ENCODE peak calls at places on chromosome 4, in four cellular contexts. Q is MM.1S, G is K562, X is sigmoid colon. E is an unnamed sample.

GRCh38 chr4:8560265-8561047 is 19.7 kb upstream of the GPR78 start:
- DNase-seq in G (no peak), Q (no peak), X (no peak), E (no peak)

GRCh38 chr4:149584703-149585102 is 230.9 kb downstream of the IQCM start:
- DNase-seq in X (no peak), Q (no peak), G (no peak), E (no peak)

GRCh38 chr4:47482326-47482725 is 2.7 kb upstream of the ATP10D start:
- DNase-seq in X (no peak), G (no peak), Q (no peak), E (no peak)

GRCh38 chr4:64538219-64538618 is 129.0 kb upstream of the TECRL start:
- DNase-seq in X (no peak), G (no peak), Q (no peak), E (no peak)

GRCh38 chr4:183996868-183997267 is 91.8 kb downstream of the STOX2 start:
- DNase-seq in Q (no peak), X (no peak), G (no peak), E (no peak)

GRCh38 chr4:22512306-22512705 is 3.6 kb downstream of the ADGRA3 start:
- DNase-seq in X (no peak), G (no peak), Q (no peak), E (no peak)

GRCh38 chr4:138275946-138276621 is 33.9 kb upstream of the SLC7A11 start:
- DNase-seq in G (no peak), X (no peak), Q (no peak), E (no peak)

GRCh38 chr4:44493924-44494323 is 45.3 kb upstream of the KCTD8 start:
- DNase-seq in X (no peak), Q (peak; percentile 36), G (peak; percentile 6), E (no peak)

GRCh38 chr4:11912886-11913285 is 484.2 kb upstream of the HS3ST1 start:
- DNase-seq in G (no peak), Q (no peak), X (no peak), E (no peak)

GRCh38 chr4:37803348-37803973 is 23.0 kb upstream of the PGM2 start:
- DNase-seq in X (no peak), Q (peak; percentile 62), G (peak; percentile 22), E (no peak)

GRCh38 chr4:177367336-177367735 is 57.7 kb downstream of the NEIL3 start:
- DNase-seq in Q (no peak), X (no peak), G (no peak), E (no peak)

GRCh38 chr4:40179360-40179759 is 17.5 kb upstream of the RHOH start:
- DNase-seq in X (no peak), G (no peak), Q (no peak), E (no peak)

GRCh38 chr4:40182979-40183378 is 13.9 kb upstream of the RHOH start:
- DNase-seq in G (no peak), Q (no peak), X (no peak), E (no peak)

GRCh38 chr4:40182041-40182440 is 14.8 kb upstream of the RHOH start:
- DNase-seq in X (no peak), G (no peak), Q (no peak), E (no peak)

GRCh38 chr4:40178672-40179071 is 18.2 kb upstream of the RHOH start:
- DNase-seq in G (no peak), Q (peak; percentile 51), X (no peak), E (no peak)

GRCh38 chr4:40180356-40180755 is 16.5 kb upstream of the RHOH start:
- DNase-seq in Q (no peak), X (no peak), G (no peak), E (no peak)
- H3K27ac ChIP-seq in Q (no peak overlapping the region), X (no peak overlapping the region), G (no peak overlapping the region), E (no peak overlapping the region)

DNA sequence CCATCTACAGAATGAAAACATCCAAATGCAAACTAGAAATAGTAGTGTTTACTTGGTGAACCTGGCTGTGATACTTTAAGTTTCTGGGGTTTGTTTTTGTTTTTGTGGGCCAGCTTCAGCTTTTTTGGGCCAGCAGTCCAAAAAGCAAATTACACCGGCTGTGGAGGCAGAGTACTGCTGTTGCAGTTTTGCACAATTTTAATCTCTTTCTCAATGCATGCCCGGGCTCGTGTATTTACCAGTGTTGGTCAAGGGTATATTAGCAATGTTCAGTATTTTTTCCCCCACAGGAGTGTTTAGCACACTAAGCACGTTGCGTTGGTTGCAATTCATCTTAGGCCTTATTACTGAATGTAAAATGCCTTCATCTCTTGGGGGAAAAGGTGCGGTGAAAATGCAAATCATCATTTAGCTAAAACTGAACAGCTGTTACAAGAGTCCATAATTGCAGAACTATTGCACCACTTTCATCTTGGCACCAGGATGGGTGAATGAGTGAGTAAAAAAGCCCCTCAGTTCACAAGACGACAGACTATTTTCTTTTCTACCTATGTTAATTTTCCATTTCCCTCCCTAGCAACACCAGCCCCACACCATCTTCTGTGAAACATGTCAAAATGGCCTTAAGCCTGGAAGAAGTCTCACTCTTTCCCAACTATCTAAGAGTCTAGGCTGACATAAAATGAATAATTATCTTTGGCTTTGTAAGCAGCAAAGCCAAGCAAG is 1.8 kb upstream of the CNOT6L start:
- DNase-seq in X (no peak), Q (peak; percentile 29), G (no peak), E (no peak)
- H3K4me3 ChIP-seq in X (peak overlapping the region; percentile 95), Q (peak overlapping the region; percentile 74), G (peak overlapping the region; percentile 66), E (peak overlapping the region; percentile 79)

DNA sequence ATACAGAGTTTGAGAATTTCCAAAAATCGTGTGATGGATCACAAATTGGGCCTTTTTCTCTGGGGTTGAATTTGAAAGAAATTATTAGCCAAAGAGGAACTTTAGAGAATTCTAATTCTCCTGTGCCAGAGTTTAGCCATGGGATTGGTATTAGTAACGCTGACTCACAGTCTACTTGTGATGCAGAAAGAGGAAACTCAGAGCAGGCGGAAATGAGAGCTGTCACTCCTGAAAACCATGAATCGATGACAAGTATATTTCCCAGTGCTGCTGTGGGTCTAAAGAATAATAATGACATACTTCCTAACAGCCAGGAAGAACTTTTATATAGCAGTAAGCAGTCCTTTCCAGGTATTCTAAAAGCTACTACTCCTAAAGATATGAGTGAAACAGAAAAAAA is 64.9 kb downstream of the N4BP2 start:
- DNase-seq in X (no peak), Q (no peak), G (peak; percentile 56), E (peak; percentile 56)
- H3K27ac ChIP-seq in X (no peak overlapping the region), Q (no peak overlapping the region), G (peak overlapping the region; percentile 64), E (no peak overlapping the region)

DNA sequence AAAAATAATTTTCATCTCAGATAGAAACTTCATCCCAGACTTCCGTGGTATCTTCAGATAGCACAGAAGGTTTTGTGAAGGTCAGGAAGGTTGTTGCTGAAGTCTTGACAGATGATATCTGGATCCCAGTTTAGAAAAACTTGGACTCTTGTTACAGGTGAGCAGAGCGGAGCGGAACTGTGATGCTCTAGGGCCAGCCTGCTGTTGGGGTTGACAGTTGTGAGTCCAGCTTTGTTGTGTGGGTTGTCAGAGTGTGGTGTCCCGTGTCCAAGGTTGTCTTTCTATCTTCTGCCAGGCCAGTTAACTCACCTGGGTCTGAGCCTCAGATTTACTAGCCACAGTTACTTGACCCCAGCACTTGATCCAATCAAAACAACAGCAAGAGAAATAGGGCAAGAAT is 3.9 kb downstream of the SNX25 start:
- DNase-seq in X (no peak), Q (no peak), G (no peak), E (no peak)
- H3K4me3 ChIP-seq in X (no peak overlapping the region), Q (no peak overlapping the region), G (no peak overlapping the region), E (no peak overlapping the region)

GRCh38 chr4:112272292-112272691 is 13.4 kb downstream of the TIFA start:
- DNase-seq in G (no peak), X (no peak), Q (no peak), E (no peak)

GRCh38 chr4:112274959-112275358 is 10.7 kb downstream of the TIFA start:
- DNase-seq in G (no peak), X (no peak), Q (no peak), E (no peak)

GRCh38 chr4:112266823-112267222 is 18.9 kb downstream of the TIFA start:
- DNase-seq in Q (peak; percentile 41), G (peak; percentile 15), X (no peak), E (no peak)

GRCh38 chr4:112270051-112270450 is 15.7 kb downstream of the TIFA start:
- DNase-seq in X (no peak), Q (no peak), G (no peak), E (no peak)

DNA sequence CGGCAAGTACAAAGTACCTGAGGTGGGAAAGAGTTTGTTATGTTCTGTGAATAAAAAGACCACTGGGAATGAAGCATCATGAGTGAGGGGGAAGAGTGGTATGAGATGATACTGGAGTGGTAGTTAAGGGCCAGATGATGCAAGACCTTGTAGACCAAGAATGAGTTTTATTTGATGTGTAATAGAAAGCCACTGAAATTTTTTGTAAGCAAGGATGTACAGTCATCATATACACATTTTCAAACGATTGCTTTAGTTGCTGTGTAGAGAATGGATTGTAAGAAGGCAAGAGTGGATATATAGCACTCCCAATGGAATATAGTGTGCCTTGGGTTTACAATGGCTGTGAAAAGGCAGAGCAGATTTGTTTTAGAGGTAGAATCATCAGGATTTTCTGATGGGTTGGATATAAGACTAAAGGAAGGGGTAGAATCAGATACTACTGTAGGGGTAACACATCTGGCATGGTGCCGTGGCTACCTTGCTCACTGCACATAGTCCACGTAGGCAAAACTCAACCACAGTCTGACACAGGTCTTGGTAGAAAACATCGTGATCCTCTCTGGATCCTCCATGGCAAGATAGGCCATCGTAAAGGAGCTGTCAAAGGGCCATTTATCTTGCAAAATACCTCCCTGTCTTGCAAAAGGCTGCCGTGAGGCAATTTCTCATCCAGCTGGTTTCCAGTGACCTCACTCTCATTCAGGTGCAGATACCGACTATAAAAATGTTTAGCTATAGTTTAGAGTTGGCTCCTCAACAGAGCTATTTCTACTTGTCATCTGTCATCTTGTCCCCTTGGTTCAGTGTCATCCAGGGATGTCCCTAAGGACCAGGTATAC is 14.8 kb downstream of the TIFA start:
- DNase-seq in G (no peak), Q (no peak), X (no peak), E (peak; percentile 25)
- H3K27ac ChIP-seq in G (no peak overlapping the region), Q (no peak overlapping the region), X (no peak overlapping the region), E (no peak overlapping the region)

GRCh38 chr4:186948361-186949291 is 225.0 kb upstream of the FAT1 start:
- DNase-seq in X (no peak), G (peak; percentile 18), Q (no peak), E (no peak)
- H3K4me3 ChIP-seq in X (no peak overlapping the region), G (no peak overlapping the region), Q (no peak overlapping the region), E (no peak overlapping the region)

DNA sequence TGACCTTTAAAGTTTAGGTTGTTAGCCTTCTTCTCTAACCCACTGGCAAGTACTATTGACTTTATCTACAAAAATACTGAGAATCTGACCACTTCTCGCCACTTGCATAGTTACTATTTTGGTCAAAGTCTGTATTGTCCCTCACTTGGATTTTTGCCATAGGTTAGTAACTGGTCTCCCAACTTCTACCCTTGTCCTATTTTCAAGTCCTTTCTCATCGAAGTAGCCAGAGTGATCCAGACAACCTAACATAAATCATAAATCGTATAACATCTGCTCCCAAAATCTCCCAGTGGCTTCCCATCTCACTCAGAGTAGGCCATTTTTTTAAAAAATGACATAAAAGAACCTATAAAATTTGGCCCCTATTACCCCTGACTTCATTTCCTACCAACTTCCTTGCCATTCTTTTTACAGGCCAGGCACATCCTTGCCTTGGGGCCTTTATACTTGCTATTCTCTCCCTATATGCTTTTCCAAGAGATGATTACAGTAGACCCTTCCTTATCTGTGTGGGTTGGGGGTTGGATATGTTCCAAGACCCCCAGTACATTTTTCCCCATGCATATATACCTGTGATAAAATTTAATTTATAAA is 29.0 kb downstream of the WDFY3 start:
- DNase-seq in G (no peak), Q (no peak), X (no peak), E (no peak)
- H3K27ac ChIP-seq in G (no peak overlapping the region), Q (no peak overlapping the region), X (peak overlapping the region; percentile 51), E (no peak overlapping the region)